ENCODE peak calls at places on chromosomes 6 and 20, in eight cellular contexts. One of them, this sample, is unnamed.

GRCh38 chr20:62085206-62085605 is 19.5 kb upstream of the TAF4 start:
- ATAC-seq in lower lobe of right lung: no peak
- ATAC-seq in CD4-positive, CD25-positive, alpha-beta regulatory T cell: no peak
- ATAC-seq in thoracic aorta: no peak
- ATAC-seq in right cardiac atrium: no peak
- ATAC-seq in Panc1: no peak
- ATAC-seq in gastrocnemius medialis: no peak
- ATAC-seq in aorta: no peak
- ATAC-seq in this sample: no peak

GRCh38 chr6:155014715-155015300 is 19.7 kb downstream of the TIAM2 start:
- ATAC-seq in CD4-positive, CD25-positive, alpha-beta regulatory T cell: no peak
- ATAC-seq in Panc1: peak; percentile 73
- ATAC-seq in aorta: no peak
- ATAC-seq in gastrocnemius medialis: no peak
- ATAC-seq in right cardiac atrium: no peak
- ATAC-seq in thoracic aorta: no peak
- ATAC-seq in lower lobe of right lung: no peak
- ATAC-seq in this sample: no peak

GRCh38 chr20:38445901-38446425 is 10.8 kb upstream of the SNHG17 start:
- ATAC-seq in gastrocnemius medialis: no peak
- ATAC-seq in CD4-positive, CD25-positive, alpha-beta regulatory T cell: peak; percentile 47
- ATAC-seq in thoracic aorta: no peak
- ATAC-seq in Panc1: no peak
- ATAC-seq in lower lobe of right lung: no peak
- ATAC-seq in aorta: no peak
- ATAC-seq in right cardiac atrium: no peak
- ATAC-seq in this sample: no peak

GRCh38 chr6:3805448-3806123 is 43.6 kb upstream of the FAM50B start:
- ATAC-seq in aorta: no peak
- ATAC-seq in thoracic aorta: no peak
- ATAC-seq in right cardiac atrium: no peak
- ATAC-seq in CD4-positive, CD25-positive, alpha-beta regulatory T cell: no peak
- ATAC-seq in gastrocnemius medialis: no peak
- ATAC-seq in Panc1: no peak
- ATAC-seq in lower lobe of right lung: no peak
- ATAC-seq in this sample: no peak

GRCh38 chr20:10877345-10877744 is 203.5 kb upstream of the JAG1 start:
- ATAC-seq in aorta: peak; percentile 75
- ATAC-seq in Panc1: no peak
- ATAC-seq in thoracic aorta: no peak
- ATAC-seq in lower lobe of right lung: no peak
- ATAC-seq in gastrocnemius medialis: peak; percentile 46
- ATAC-seq in CD4-positive, CD25-positive, alpha-beta regulatory T cell: no peak
- ATAC-seq in right cardiac atrium: peak; percentile 94
- ATAC-seq in this sample: peak; percentile 72

GRCh38 chr20:38599410-38599882 is 2.2 kb upstream of the ARHGAP40 start:
- ATAC-seq in aorta: no peak
- ATAC-seq in right cardiac atrium: peak; percentile 64
- ATAC-seq in CD4-positive, CD25-positive, alpha-beta regulatory T cell: no peak
- ATAC-seq in gastrocnemius medialis: no peak
- ATAC-seq in lower lobe of right lung: peak; percentile 97
- ATAC-seq in Panc1: no peak
- ATAC-seq in thoracic aorta: no peak
- ATAC-seq in this sample: no peak

GRCh38 chr6:1468126-1468525 is 78.8 kb downstream of the FOXF2 start:
- ATAC-seq in aorta: no peak
- ATAC-seq in right cardiac atrium: no peak
- ATAC-seq in CD4-positive, CD25-positive, alpha-beta regulatory T cell: no peak
- ATAC-seq in Panc1: no peak
- ATAC-seq in gastrocnemius medialis: no peak
- ATAC-seq in lower lobe of right lung: no peak
- ATAC-seq in thoracic aorta: no peak
- ATAC-seq in this sample: no peak

GRCh38 chr20:24587384-24588046 is 118.1 kb downstream of the SYNDIG1 start:
- ATAC-seq in aorta: no peak
- ATAC-seq in right cardiac atrium: no peak
- ATAC-seq in lower lobe of right lung: no peak
- ATAC-seq in Panc1: no peak
- ATAC-seq in CD4-positive, CD25-positive, alpha-beta regulatory T cell: no peak
- ATAC-seq in thoracic aorta: no peak
- ATAC-seq in gastrocnemius medialis: no peak
- ATAC-seq in this sample: no peak

GRCh38 chr6:6993503-6994237 is 114.1 kb upstream of the RREB1 start:
- ATAC-seq in CD4-positive, CD25-positive, alpha-beta regulatory T cell: no peak
- ATAC-seq in Panc1: no peak
- ATAC-seq in right cardiac atrium: no peak
- ATAC-seq in lower lobe of right lung: no peak
- ATAC-seq in gastrocnemius medialis: peak; percentile 25
- ATAC-seq in thoracic aorta: no peak
- ATAC-seq in aorta: no peak
- ATAC-seq in this sample: no peak

GRCh38 chr20:4919047-4919704 is 82.1 kb downstream of the SLC23A2 start:
- ATAC-seq in Panc1: no peak
- ATAC-seq in right cardiac atrium: no peak
- ATAC-seq in gastrocnemius medialis: no peak
- ATAC-seq in CD4-positive, CD25-positive, alpha-beta regulatory T cell: no peak
- ATAC-seq in thoracic aorta: no peak
- ATAC-seq in lower lobe of right lung: peak; percentile 23
- ATAC-seq in aorta: no peak
- ATAC-seq in this sample: no peak

GRCh38 chr6:138785980-138786379 is 9.9 kb upstream of the ECT2L start:
- ATAC-seq in thoracic aorta: no peak
- ATAC-seq in gastrocnemius medialis: no peak
- ATAC-seq in Panc1: no peak
- ATAC-seq in right cardiac atrium: peak; percentile 66
- ATAC-seq in lower lobe of right lung: no peak
- ATAC-seq in aorta: no peak
- ATAC-seq in CD4-positive, CD25-positive, alpha-beta regulatory T cell: no peak
- ATAC-seq in this sample: no peak

GRCh38 chr20:45450097-45450818 is 19.3 kb upstream of the WFDC2 start:
- ATAC-seq in gastrocnemius medialis: no peak
- ATAC-seq in right cardiac atrium: peak; percentile 48
- ATAC-seq in thoracic aorta: no peak
- ATAC-seq in lower lobe of right lung: peak; percentile 76
- ATAC-seq in CD4-positive, CD25-positive, alpha-beta regulatory T cell: no peak
- ATAC-seq in Panc1: peak; percentile 45
- ATAC-seq in aorta: no peak
- ATAC-seq in this sample: no peak

GRCh38 chr20:18094191-18094590 is 36.5 kb upstream of the OVOL2 start:
- ATAC-seq in CD4-positive, CD25-positive, alpha-beta regulatory T cell: no peak
- ATAC-seq in thoracic aorta: no peak
- ATAC-seq in gastrocnemius medialis: no peak
- ATAC-seq in lower lobe of right lung: no peak
- ATAC-seq in aorta: no peak
- ATAC-seq in Panc1: no peak
- ATAC-seq in right cardiac atrium: no peak
- ATAC-seq in this sample: no peak

GRCh38 chr6:42451146-42451594 is 556 bp downstream of the TRERF1 start:
- ATAC-seq in CD4-positive, CD25-positive, alpha-beta regulatory T cell: no peak
- ATAC-seq in Panc1: peak; percentile 19
- ATAC-seq in thoracic aorta: no peak
- ATAC-seq in gastrocnemius medialis: no peak
- ATAC-seq in right cardiac atrium: no peak
- ATAC-seq in lower lobe of right lung: no peak
- ATAC-seq in aorta: no peak
- ATAC-seq in this sample: no peak

GRCh38 chr6:12578751-12579150 is 137.8 kb upstream of the PHACTR1 start:
- ATAC-seq in aorta: no peak
- ATAC-seq in thoracic aorta: no peak
- ATAC-seq in Panc1: no peak
- ATAC-seq in lower lobe of right lung: no peak
- ATAC-seq in CD4-positive, CD25-positive, alpha-beta regulatory T cell: no peak
- ATAC-seq in right cardiac atrium: no peak
- ATAC-seq in gastrocnemius medialis: no peak
- ATAC-seq in this sample: no peak

GRCh38 chr20:49853640-49854039 is 41.0 kb downstream of the SLC9A8 start:
- ATAC-seq in gastrocnemius medialis: peak; percentile 41
- ATAC-seq in aorta: peak; percentile 35
- ATAC-seq in lower lobe of right lung: no peak
- ATAC-seq in CD4-positive, CD25-positive, alpha-beta regulatory T cell: no peak
- ATAC-seq in Panc1: peak; percentile 34
- ATAC-seq in thoracic aorta: peak; percentile 66
- ATAC-seq in right cardiac atrium: no peak
- ATAC-seq in this sample: no peak

GRCh38 chr6:150248300-150248699 is 105.5 kb downstream of the PPP1R14C start:
- ATAC-seq in right cardiac atrium: no peak
- ATAC-seq in Panc1: no peak
- ATAC-seq in aorta: no peak
- ATAC-seq in thoracic aorta: no peak
- ATAC-seq in CD4-positive, CD25-positive, alpha-beta regulatory T cell: no peak
- ATAC-seq in lower lobe of right lung: no peak
- ATAC-seq in gastrocnemius medialis: no peak
- ATAC-seq in this sample: no peak

GRCh38 chr20:58001381-58001780 is 227.1 kb downstream of the ANKRD60 start:
- ATAC-seq in gastrocnemius medialis: no peak
- ATAC-seq in aorta: peak; percentile 53
- ATAC-seq in CD4-positive, CD25-positive, alpha-beta regulatory T cell: no peak
- ATAC-seq in lower lobe of right lung: no peak
- ATAC-seq in right cardiac atrium: peak; percentile 45
- ATAC-seq in Panc1: no peak
- ATAC-seq in thoracic aorta: no peak
- ATAC-seq in this sample: peak; percentile 24

GRCh38 chr20:6975326-6975725 is 207.8 kb downstream of the BMP2 start:
- ATAC-seq in aorta: no peak
- ATAC-seq in thoracic aorta: no peak
- ATAC-seq in gastrocnemius medialis: no peak
- ATAC-seq in right cardiac atrium: no peak
- ATAC-seq in lower lobe of right lung: no peak
- ATAC-seq in Panc1: no peak
- ATAC-seq in CD4-positive, CD25-positive, alpha-beta regulatory T cell: no peak
- ATAC-seq in this sample: no peak

GRCh38 chr20:6976535-6976934 is 209.0 kb downstream of the BMP2 start:
- ATAC-seq in thoracic aorta: no peak
- ATAC-seq in aorta: no peak
- ATAC-seq in lower lobe of right lung: no peak
- ATAC-seq in CD4-positive, CD25-positive, alpha-beta regulatory T cell: no peak
- ATAC-seq in right cardiac atrium: no peak
- ATAC-seq in gastrocnemius medialis: no peak
- ATAC-seq in Panc1: no peak
- ATAC-seq in this sample: no peak

GRCh38 chr20:6976096-6976495 is 208.6 kb downstream of the BMP2 start:
- ATAC-seq in right cardiac atrium: no peak
- ATAC-seq in CD4-positive, CD25-positive, alpha-beta regulatory T cell: no peak
- ATAC-seq in lower lobe of right lung: no peak
- ATAC-seq in gastrocnemius medialis: no peak
- ATAC-seq in aorta: no peak
- ATAC-seq in Panc1: no peak
- ATAC-seq in thoracic aorta: no peak
- ATAC-seq in this sample: no peak

GRCh38 chr20:6974819-6975218 is 207.3 kb downstream of the BMP2 start:
- ATAC-seq in thoracic aorta: no peak
- ATAC-seq in gastrocnemius medialis: no peak
- ATAC-seq in Panc1: no peak
- ATAC-seq in aorta: no peak
- ATAC-seq in lower lobe of right lung: no peak
- ATAC-seq in right cardiac atrium: no peak
- ATAC-seq in CD4-positive, CD25-positive, alpha-beta regulatory T cell: no peak
- ATAC-seq in this sample: no peak
- H3K9me3 ChIP-seq in thoracic aorta: no peaks in the 10 kb centered on the region
- H3K9me3 ChIP-seq in gastrocnemius medialis: no peaks in the 10 kb centered on the region
- H3K9me3 ChIP-seq in Panc1: no peaks in the 10 kb centered on the region
- H3K9me3 ChIP-seq in aorta: peaks cover 2% of the 10 kb centered on the region
- H3K9me3 ChIP-seq in lower lobe of right lung: peaks cover 5% of the 10 kb centered on the region
- H3K9me3 ChIP-seq in right cardiac atrium: no peaks in the 10 kb centered on the region
- H3K9me3 ChIP-seq in CD4-positive, CD25-positive, alpha-beta regulatory T cell: no peaks in the 10 kb centered on the region
- H3K9me3 ChIP-seq in this sample: no peaks in the 10 kb centered on the region

DNA sequence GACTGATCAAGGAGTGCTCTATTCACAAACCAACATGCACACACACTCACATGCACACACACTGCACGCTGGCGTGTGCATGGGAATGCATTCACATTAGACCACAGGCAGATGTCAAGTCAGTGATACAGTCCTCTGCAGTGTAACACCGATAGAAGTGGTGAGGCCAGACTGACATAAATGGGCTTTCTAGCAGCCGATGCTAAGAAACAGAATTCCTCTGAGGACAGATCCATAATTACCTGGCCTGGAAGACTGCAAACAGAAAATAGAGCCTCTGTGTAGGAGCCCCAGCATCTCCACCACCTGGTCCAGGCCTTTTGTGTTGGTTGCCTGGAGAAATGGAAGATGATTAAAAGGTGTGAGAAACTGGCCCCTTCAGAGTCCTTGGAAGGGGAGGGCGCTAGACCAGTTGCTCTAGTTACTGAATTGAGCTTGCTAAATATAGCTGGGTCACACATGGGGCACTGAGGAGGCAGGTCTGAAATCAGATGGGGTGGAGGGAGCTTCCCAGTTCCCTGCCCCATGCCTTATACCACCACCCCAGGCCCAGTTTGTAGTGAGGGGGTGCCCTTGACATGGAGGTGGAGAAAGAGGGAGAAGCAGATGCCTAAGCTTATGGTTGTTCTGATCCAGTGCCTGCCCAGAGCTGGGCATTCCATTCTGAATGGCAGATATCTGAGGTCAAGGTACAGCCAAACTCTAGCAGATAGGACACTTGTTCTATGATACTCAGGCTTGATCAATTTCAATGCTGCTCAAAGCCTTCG is 233.8 kb downstream of the LRFN2 start:
- ATAC-seq in thoracic aorta: no peak
- ATAC-seq in lower lobe of right lung: no peak
- ATAC-seq in Panc1: no peak
- ATAC-seq in gastrocnemius medialis: peak; percentile 50
- ATAC-seq in CD4-positive, CD25-positive, alpha-beta regulatory T cell: no peak
- ATAC-seq in aorta: no peak
- ATAC-seq in right cardiac atrium: no peak
- ATAC-seq in this sample: no peak
- H3K9me3 ChIP-seq in thoracic aorta: no peaks in the 10 kb centered on the region
- H3K9me3 ChIP-seq in lower lobe of right lung: no peaks in the 10 kb centered on the region
- H3K9me3 ChIP-seq in Panc1: no peaks in the 10 kb centered on the region
- H3K9me3 ChIP-seq in gastrocnemius medialis: no peaks in the 10 kb centered on the region
- H3K9me3 ChIP-seq in CD4-positive, CD25-positive, alpha-beta regulatory T cell: no peaks in the 10 kb centered on the region
- H3K9me3 ChIP-seq in aorta: no peaks in the 10 kb centered on the region
- H3K9me3 ChIP-seq in right cardiac atrium: no peaks in the 10 kb centered on the region
- H3K9me3 ChIP-seq in this sample: no peaks in the 10 kb centered on the region

DNA sequence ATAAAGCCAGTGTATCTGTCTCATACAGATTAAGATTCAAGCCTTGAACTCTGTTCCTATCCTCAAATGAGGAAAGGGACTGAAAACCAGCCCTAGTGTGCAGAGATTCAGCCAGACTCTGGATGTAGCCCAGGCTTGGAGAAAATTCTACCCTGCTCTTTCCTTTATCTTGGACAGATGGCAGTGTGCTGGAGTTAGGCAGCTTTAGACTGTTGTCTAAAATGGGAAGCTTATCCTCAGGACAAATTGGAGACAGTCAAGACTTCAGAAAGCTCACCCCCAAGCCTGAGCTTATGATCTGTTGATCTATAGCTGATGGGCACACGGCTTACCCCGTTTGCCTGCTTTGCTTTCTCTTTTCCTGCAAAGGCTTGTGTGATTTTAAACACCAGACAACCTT is 1057.5 kb downstream of the KIF16B start:
- ATAC-seq in Panc1: no peak
- ATAC-seq in lower lobe of right lung: no peak
- ATAC-seq in gastrocnemius medialis: no peak
- ATAC-seq in thoracic aorta: no peak
- ATAC-seq in right cardiac atrium: no peak
- ATAC-seq in CD4-positive, CD25-positive, alpha-beta regulatory T cell: no peak
- ATAC-seq in aorta: no peak
- ATAC-seq in this sample: no peak
- H3K9me3 ChIP-seq in Panc1: no peaks in the 10 kb centered on the region
- H3K9me3 ChIP-seq in lower lobe of right lung: no peaks in the 10 kb centered on the region
- H3K9me3 ChIP-seq in gastrocnemius medialis: no peaks in the 10 kb centered on the region
- H3K9me3 ChIP-seq in thoracic aorta: no peaks in the 10 kb centered on the region
- H3K9me3 ChIP-seq in right cardiac atrium: no peaks in the 10 kb centered on the region
- H3K9me3 ChIP-seq in CD4-positive, CD25-positive, alpha-beta regulatory T cell: no peaks in the 10 kb centered on the region
- H3K9me3 ChIP-seq in aorta: no peaks in the 10 kb centered on the region
- H3K9me3 ChIP-seq in this sample: no peaks in the 10 kb centered on the region

GRCh38 chr6:39294133-39294532 is 20.1 kb downstream of the KCNK17 start:
- ATAC-seq in lower lobe of right lung: no peak
- ATAC-seq in gastrocnemius medialis: no peak
- ATAC-seq in Panc1: no peak
- ATAC-seq in CD4-positive, CD25-positive, alpha-beta regulatory T cell: no peak
- ATAC-seq in right cardiac atrium: no peak
- ATAC-seq in aorta: no peak
- ATAC-seq in thoracic aorta: no peak
- ATAC-seq in this sample: no peak
- H3K9me3 ChIP-seq in lower lobe of right lung: no peaks in the 10 kb centered on the region
- H3K9me3 ChIP-seq in gastrocnemius medialis: no peaks in the 10 kb centered on the region
- H3K9me3 ChIP-seq in Panc1: no peaks in the 10 kb centered on the region
- H3K9me3 ChIP-seq in CD4-positive, CD25-positive, alpha-beta regulatory T cell: no peaks in the 10 kb centered on the region
- H3K9me3 ChIP-seq in right cardiac atrium: no peaks in the 10 kb centered on the region
- H3K9me3 ChIP-seq in aorta: no peaks in the 10 kb centered on the region
- H3K9me3 ChIP-seq in thoracic aorta: no peaks in the 10 kb centered on the region
- H3K9me3 ChIP-seq in this sample: no peaks in the 10 kb centered on the region

This sample was measured in gastroesophageal sphincter.